ENCODE peak calls at places on chromosomes 3 and 15, in ten cellular contexts. K, W, V, Q, Y, H, S, E, P and D are unnamed samples.

GRCh38 chr3:51813539-51813938 is 34.5 kb upstream of the IQCF6 start:
- DNase-seq in V (no peak), W (no peak), Q (no peak), Y (no peak), K (no peak), P (no peak), S (peak; percentile 55), E (peak; percentile 80), H (no peak), D (peak; percentile 21)

GRCh38 chr15:47514251-47514652 is 203.1 kb upstream of the SEMA6D start:
- DNase-seq in H (no peak), E (no peak), W (no peak), Y (no peak), S (no peak), Q (no peak), K (no peak), P (peak; percentile 76), V (no peak), D (no peak)

GRCh38 chr3:44058022-44058867 is 183.4 kb upstream of the TOPAZ1 start:
- DNase-seq in H (no peak), S (peak; percentile 49), Q (peak; percentile 14), W (no peak), E (no peak), K (no peak), P (peak; percentile 28), V (no peak), Y (no peak), D (peak; percentile 66)

GRCh38 chr15:49649987-49650386 is 29.1 kb downstream of the DTWD1 start:
- DNase-seq in Y (no peak), S (no peak), W (no peak), E (no peak), H (no peak), Q (no peak), V (no peak), K (no peak), P (peak; percentile 35), D (no peak)

GRCh38 chr3:57934373-57934772 is 73.8 kb upstream of the FLNB start:
- DNase-seq in Q (no peak), W (no peak), K (no peak), E (no peak), S (no peak), Y (no peak), P (no peak), H (no peak), V (no peak), D (no peak)

GRCh38 chr15:88932271-88932874 is 19.2 kb upstream of the MFGE8 start:
- DNase-seq in Q (no peak), V (no peak), S (peak; percentile 63), K (no peak), H (no peak), Y (no peak), P (no peak), E (no peak), W (peak; percentile 81), D (peak; percentile 60)

GRCh38 chr15:70072479-70072878 is 25.2 kb downstream of the TLE3 start:
- DNase-seq in S (no peak), E (no peak), W (no peak), Q (no peak), P (no peak), Y (no peak), K (no peak), H (no peak), V (no peak), D (no peak)

GRCh38 chr3:74639681-74640080 is 25.2 kb upstream of the CNTN3 start:
- DNase-seq in E (no peak), P (peak; percentile 25), W (no peak), K (no peak), S (no peak), Y (no peak), V (no peak), H (no peak), Q (no peak), D (no peak)

GRCh38 chr3:13142552-13143380 is 69.5 kb upstream of the IQSEC1 start:
- DNase-seq in Y (no peak), W (peak; percentile 39), V (no peak), H (no peak), E (no peak), S (peak; percentile 36), Q (no peak), P (no peak), K (peak; percentile 35), D (no peak)

GRCh38 chr15:90716317-90716975 is 700 bp upstream of the BLM start:
- DNase-seq in P (peak; percentile 5), W (no peak), V (no peak), Y (no peak), H (no peak), K (no peak), E (no peak), S (no peak), Q (no peak), D (no peak)

DNA sequence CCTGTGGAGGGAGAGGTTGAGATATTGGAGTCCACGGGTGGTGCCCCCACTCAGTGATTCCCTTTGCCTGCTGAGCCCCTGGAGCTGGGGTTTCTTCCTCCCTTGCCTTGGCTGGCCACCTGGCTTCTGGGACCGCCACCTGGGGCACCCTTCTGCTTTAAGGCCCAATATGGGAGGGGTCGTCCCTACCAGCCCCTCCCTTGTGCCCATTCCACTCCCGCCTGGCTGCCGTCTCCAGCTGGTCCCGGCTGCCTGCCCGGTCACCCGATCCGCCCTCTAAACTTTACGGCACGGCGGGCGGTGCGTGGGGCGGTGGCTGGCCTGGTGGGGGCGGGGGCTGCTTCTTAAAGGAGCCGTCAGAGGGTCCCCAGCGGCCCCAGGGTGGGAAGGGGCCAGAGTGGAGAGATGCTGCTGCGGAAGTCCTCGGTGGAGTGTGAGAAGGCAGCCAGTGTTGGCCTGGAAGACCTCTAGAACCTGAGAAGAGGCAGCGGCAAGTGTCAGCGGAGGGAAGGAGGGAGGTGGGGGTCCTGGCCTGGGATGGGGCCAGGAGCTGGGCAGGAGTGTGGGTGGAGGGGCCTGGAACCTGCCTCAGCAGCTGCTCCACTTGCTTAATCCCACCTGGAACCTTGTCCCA is 1.6 kb upstream of the SEMA3B start:
- DNase-seq in W (no peak), V (no peak), S (peak; percentile 85), Q (no peak), Y (no peak), P (no peak), E (peak; percentile 93), K (peak; percentile 91), H (no peak), D (peak; percentile 75)
- H3K27ac ChIP-seq in W (peak overlapping the region; percentile 88), V (no peak overlapping the region), S (peak overlapping the region; percentile 100), Q (no peak overlapping the region), Y (no peak overlapping the region), P (peak overlapping the region; percentile 80), E (peak overlapping the region; percentile 84), K (peak overlapping the region; percentile 38), H (peak overlapping the region; percentile 97), D (peak overlapping the region; percentile 100)

GRCh38 chr3:192878374-192878773 is 39.3 kb downstream of the MB21D2 start:
- DNase-seq in W (no peak), V (no peak), Y (no peak), K (no peak), Q (no peak), P (no peak), E (no peak), S (no peak), H (no peak), D (no peak)
- H3K27ac ChIP-seq in W (no peak overlapping the region), V (no peak overlapping the region), Y (no peak overlapping the region), K (no peak overlapping the region), Q (no peak overlapping the region), P (peak overlapping the region; percentile 20), E (no peak overlapping the region), S (no peak overlapping the region), H (no peak overlapping the region), D (no peak overlapping the region)

GRCh38 chr3:50314816-50315215 is 7.7 kb downstream of the HYAL2 start:
- DNase-seq in S (no peak), E (no peak), K (no peak), P (no peak), Y (no peak), Q (no peak), V (no peak), H (no peak), W (no peak), D (no peak)
- H3K27ac ChIP-seq in S (peak overlapping the region; percentile 4), E (no peak overlapping the region), K (no peak overlapping the region), P (no peak overlapping the region), Y (no peak overlapping the region), Q (no peak overlapping the region), V (no peak overlapping the region), H (no peak overlapping the region), W (no peak overlapping the region), D (no peak overlapping the region)

GRCh38 chr15:99474981-99475753 is 90.6 kb upstream of the MEF2A start:
- DNase-seq in H (no peak), W (no peak), P (no peak), Q (no peak), E (peak; percentile 82), S (no peak), Y (no peak), K (no peak), V (no peak), D (no peak)

GRCh38 chr15:99480223-99480810 is 85.5 kb upstream of the MEF2A start:
- DNase-seq in Q (no peak), H (no peak), K (no peak), E (no peak), V (no peak), P (peak; percentile 51), S (no peak), W (no peak), Y (no peak), D (no peak)

GRCh38 chr15:99476413-99477222 is 89.2 kb upstream of the MEF2A start:
- DNase-seq in W (peak; percentile 73), Y (no peak), K (peak; percentile 91), V (peak; percentile 97), H (peak; percentile 64), S (peak; percentile 58), P (peak; percentile 100), Q (peak; percentile 37), E (peak; percentile 87), D (peak; percentile 72)

GRCh38 chr15:99475754-99476412 is 89.9 kb upstream of the MEF2A start:
- DNase-seq in K (no peak), S (no peak), Q (no peak), H (no peak), V (no peak), W (no peak), E (no peak), P (no peak), Y (no peak), D (no peak)

GRCh38 chr15:99477745-99478525 is 87.8 kb upstream of the MEF2A start:
- DNase-seq in W (no peak), E (no peak), K (no peak), V (no peak), S (no peak), Q (no peak), Y (no peak), H (no peak), P (no peak), D (no peak)
- H3K27ac ChIP-seq in W (no peak overlapping the region), E (no peak overlapping the region), K (no peak overlapping the region), V (peak overlapping the region; percentile 92), S (peak overlapping the region; percentile 83), Q (no peak overlapping the region), Y (no peak overlapping the region), H (peak overlapping the region; percentile 80), P (peak overlapping the region; percentile 92), D (peak overlapping the region; percentile 82)

DNA sequence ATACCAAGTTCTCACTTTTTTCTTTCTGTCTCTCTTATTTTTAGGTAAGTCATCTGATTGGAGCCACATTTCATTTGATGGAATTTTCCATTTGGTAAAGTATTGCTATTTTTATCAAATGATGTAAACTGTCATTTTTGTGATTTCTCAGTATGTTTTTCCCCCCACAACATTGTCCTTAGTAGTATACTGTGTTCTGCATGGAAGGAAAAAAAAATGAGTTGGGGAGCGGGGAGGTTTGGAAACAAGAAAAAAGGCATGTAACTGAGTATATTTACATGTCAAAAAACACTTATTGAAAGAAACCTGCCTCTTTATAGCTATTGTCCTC is 104.2 kb downstream of the FILIP1L start:
- DNase-seq in Y (no peak), Q (no peak), H (no peak), E (no peak), W (no peak), K (no peak), P (no peak), S (no peak), V (no peak), D (no peak)
- H3K27ac ChIP-seq in Y (no peak overlapping the region), Q (no peak overlapping the region), H (peak overlapping the region; percentile 78), E (no peak overlapping the region), W (no peak overlapping the region), K (peak overlapping the region; percentile 77), P (no peak overlapping the region), S (no peak overlapping the region), V (no peak overlapping the region), D (no peak overlapping the region)